ENCODE peak calls at places on chromosomes 5 and 9, in six cellular contexts. H, O, B, X, Z and W are unnamed samples.

GRCh38 chr5:83473344-83474169 is 2.0 kb downstream of the VCAN start:
- DNase-seq in H (peak; percentile 96), Z (peak; percentile 89), O (peak; percentile 58), X (peak; percentile 93), B (peak; percentile 79), W (peak; percentile 57)

GRCh38 chr9:121944741-121945191 is 148.3 kb downstream of the TTLL11 start:
- DNase-seq in Z (no peak), X (no peak), B (no peak), H (no peak), O (no peak), W (no peak)

GRCh38 chr5:54646285-54647101 is 128.9 kb downstream of the SNX18 start:
- DNase-seq in H (peak; percentile 60), Z (peak; percentile 92), O (peak; percentile 78), X (peak; percentile 86), B (peak; percentile 42), W (peak; percentile 80)

GRCh38 chr9:105401651-105402050 is 46.2 kb upstream of the FSD1L start:
- DNase-seq in B (no peak), Z (no peak), X (no peak), H (no peak), O (no peak), W (no peak)

GRCh38 chr9:106287108-106287631 is 575.8 kb upstream of the ZNF462 start:
- DNase-seq in H (peak; percentile 54), O (peak; percentile 30), Z (no peak), B (no peak), X (no peak), W (peak; percentile 2)

GRCh38 chr9:3436629-3437028 is 89.2 kb downstream of the RFX3 start:
- DNase-seq in X (no peak), O (no peak), Z (no peak), B (no peak), H (no peak), W (no peak)

GRCh38 chr9:130659699-130660248 is 4.6 kb upstream of the PRDM12 start:
- DNase-seq in B (no peak), Z (peak; percentile 52), X (no peak), H (no peak), O (no peak), W (no peak)

GRCh38 chr9:129178983-129179382 is 922 bp upstream of the IER5L start:
- DNase-seq in H (no peak), Z (no peak), O (peak; percentile 62), X (no peak), B (no peak), W (no peak)

GRCh38 chr5:176391479-176391878 is 2.9 kb downstream of the HIGD2A start:
- DNase-seq in B (no peak), H (no peak), X (no peak), Z (no peak), O (no peak), W (no peak)

GRCh38 chr5:1745806-1746370 is 53.7 kb downstream of the MRPL36 start:
- DNase-seq in B (peak; percentile 1), O (no peak), H (no peak), Z (peak; percentile 40), X (peak; percentile 61), W (no peak)

GRCh38 chr9:25453876-25454275 is 224.4 kb downstream of the TUSC1 start:
- DNase-seq in B (no peak), X (no peak), Z (no peak), H (no peak), O (no peak), W (no peak)

GRCh38 chr5:159003045-159004030 is 96.4 kb downstream of the EBF1 start:
- DNase-seq in Z (no peak), B (no peak), O (no peak), H (no peak), X (no peak), W (no peak)

GRCh38 chr5:173688708-173689107 is 72.3 kb upstream of the BOD1 start:
- DNase-seq in B (peak; percentile 41), Z (no peak), X (no peak), H (no peak), O (no peak), W (peak; percentile 51)

GRCh38 chr5:180180846-180181245 is 28.2 kb downstream of the RASGEF1C start:
- DNase-seq in O (no peak), B (no peak), H (no peak), X (peak; percentile 68), Z (no peak), W (no peak)

GRCh38 chr5:18202147-18202546 is 567.9 kb downstream of the TAF11L14 start:
- DNase-seq in O (no peak), Z (no peak), H (no peak), B (no peak), X (no peak), W (no peak)

GRCh38 chr5:176559683-176560082 is 10.5 kb downstream of the CDHR2 start:
- DNase-seq in Z (no peak), O (no peak), H (no peak), X (no peak), B (no peak), W (no peak)

GRCh38 chr5:82414043-82414393 is 135.9 kb upstream of the RPS23 start:
- DNase-seq in B (no peak), Z (no peak), O (no peak), X (no peak), H (no peak), W (no peak)

GRCh38 chr5:33933723-33934544 is 2.3 kb upstream of the RXFP3 start:
- DNase-seq in O (no peak), Z (no peak), B (no peak), H (no peak), X (no peak), W (no peak)

GRCh38 chr9:26809795-26810194 is 82.8 kb downstream of the CAAP1 start:
- DNase-seq in O (no peak), B (no peak), H (no peak), X (no peak), Z (no peak), W (no peak)

GRCh38 chr5:149800563-149801103 is 70.5 kb downstream of the PPARGC1B start:
- DNase-seq in O (no peak), Z (no peak), H (no peak), X (no peak), B (no peak), W (no peak)

GRCh38 chr5:38467353-38468040 is 88.9 kb downstream of the LIFR start:
- DNase-seq in X (no peak), O (peak; percentile 87), H (peak; percentile 80), Z (peak; percentile 77), B (no peak), W (peak; percentile 60)

GRCh38 chr5:6766558-6767191 is 53.4 kb downstream of the TENT4A start:
- DNase-seq in H (peak; percentile 83), X (peak; percentile 90), Z (peak; percentile 92), O (peak; percentile 49), B (peak; percentile 82), W (peak; percentile 95)

GRCh38 chr5:36027066-36027465 is 35.9 kb upstream of the UGT3A1 start:
- DNase-seq in O (no peak), Z (no peak), X (no peak), H (no peak), B (no peak), W (no peak)

GRCh38 chr5:36031223-36031622 is 35.5 kb downstream of the UGT3A2 start:
- DNase-seq in O (no peak), H (no peak), B (no peak), X (no peak), Z (no peak), W (no peak)

GRCh38 chr5:36027711-36028110 is 36.5 kb upstream of the UGT3A1 start:
- DNase-seq in H (no peak), X (no peak), O (no peak), B (no peak), Z (no peak), W (no peak)

GRCh38 chr5:36028816-36029465 is 37.7 kb downstream of the UGT3A2 start:
- DNase-seq in B (no peak), X (no peak), Z (no peak), H (no peak), O (no peak), W (no peak)

DNA sequence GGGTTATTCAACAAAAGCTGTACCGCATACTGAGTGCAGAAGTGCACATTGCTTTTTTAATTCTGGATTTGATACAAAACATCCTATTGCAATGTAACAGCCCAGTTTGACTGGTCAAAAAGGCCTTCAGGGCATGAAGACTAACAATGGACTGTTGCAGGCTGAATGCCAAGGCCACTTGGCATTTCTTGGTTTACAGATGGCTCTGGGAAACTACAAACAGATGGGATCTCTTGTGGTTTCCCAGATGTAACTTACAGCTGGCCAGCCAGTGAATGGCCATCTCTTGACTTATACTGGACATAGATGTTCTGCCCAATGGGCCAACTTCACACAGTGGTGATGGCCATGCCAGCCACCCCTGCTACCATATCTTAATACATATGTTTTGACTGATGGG is 36.8 kb downstream of the UGT3A2 start:
- DNase-seq in B (no peak), X (no peak), H (peak; percentile 35), O (no peak), Z (no peak), W (peak; percentile 18)
- H3K9me3 ChIP-seq in B (no peaks in the 10 kb centered on the region), X (no peaks in the 10 kb centered on the region), H (no peaks in the 10 kb centered on the region), O (no peaks in the 10 kb centered on the region), Z (peaks cover 4% of the 10 kb centered on the region), W (no peaks in the 10 kb centered on the region)

DNA sequence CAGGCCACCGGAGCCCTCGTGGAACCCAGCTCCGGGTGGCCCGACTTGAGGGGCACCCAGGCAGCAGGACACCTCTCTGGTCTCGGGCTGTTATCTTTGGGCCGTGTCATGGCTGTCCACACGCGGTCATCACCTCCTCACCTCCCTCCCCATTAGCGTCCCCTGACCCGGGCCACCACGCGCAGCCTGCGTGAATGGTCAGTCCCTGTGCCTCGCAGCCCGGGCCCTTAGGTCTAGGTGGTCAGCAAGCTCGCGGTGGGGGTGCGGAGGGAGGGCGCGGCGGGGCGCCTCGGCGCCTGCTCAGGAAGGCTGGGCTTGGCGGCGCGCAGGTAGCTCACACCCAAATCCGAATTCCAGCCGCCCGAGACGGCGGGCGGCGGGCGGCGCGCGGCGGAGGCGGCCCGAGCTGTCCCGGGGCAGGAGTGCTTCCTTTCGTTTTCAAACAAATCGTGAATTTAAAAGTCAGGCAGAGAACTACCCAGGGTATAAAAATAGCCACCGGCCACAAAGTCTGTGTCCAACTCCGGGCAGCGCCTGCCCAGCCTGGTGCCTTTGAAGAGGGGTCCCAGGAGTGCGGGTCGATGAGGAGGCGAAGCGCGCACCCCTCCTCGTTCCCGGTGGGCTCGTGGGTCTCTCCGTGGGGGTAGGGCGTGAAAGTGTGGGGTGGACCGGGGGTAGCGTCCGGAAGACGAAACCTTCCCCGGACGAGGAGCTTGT is 1.0 kb upstream of the RXRA start:
- DNase-seq in Z (peak; percentile 81), H (peak; percentile 58), O (peak; percentile 71), B (peak; percentile 61), X (no peak), W (peak; percentile 84)
- TF ChIP-seq POLR2A in Z (no peak), H (no peak), O (no peak), B (peak; percentile 60), X (no peak), W (peak; percentile 52)

GRCh38 chr5:142339781-142340180 is 15.0 kb upstream of the SPRY4 start:
- DNase-seq in O (no peak), H (no peak), B (no peak), X (no peak), Z (no peak), W (no peak)
- H3K9me3 ChIP-seq in O (no peaks in the 10 kb centered on the region), H (no peaks in the 10 kb centered on the region), B (no peaks in the 10 kb centered on the region), X (peaks cover 9% of the 10 kb centered on the region), Z (peaks cover 10% of the 10 kb centered on the region), W (no peaks in the 10 kb centered on the region)

GRCh38 chr5:143931986-143932385 is 120.0 kb downstream of the HMHB1 start:
- DNase-seq in O (no peak), Z (no peak), B (no peak), X (no peak), H (no peak), W (no peak)
- TF ChIP-seq POLR2A in O (no peak), Z (no peak), B (no peak), X (no peak), H (no peak), W (no peak)

GRCh38 chr9:40909821-40910220 is 218.7 kb downstream of the FOXD4L6 start:
- DNase-seq in O (no peak), H (no peak), Z (no peak), X (no peak), B (no peak), W (no peak)
- H3K9me3 ChIP-seq in O (peaks cover 7% of the 10 kb centered on the region), H (no peaks in the 10 kb centered on the region), Z (peaks cover 100% of the 10 kb centered on the region), X (peaks cover 97% of the 10 kb centered on the region), B (no peaks in the 10 kb centered on the region), W (peaks cover 6% of the 10 kb centered on the region)

GRCh38 chr5:111757582-111758283 is 739 bp upstream of the NREP start:
- DNase-seq in B (peak; percentile 96), X (peak; percentile 94), Z (peak; percentile 98), O (peak; percentile 94), H (peak; percentile 93), W (peak; percentile 92)
- TF ChIP-seq POLR2A in B (peak; percentile 72), X (no peak), Z (no peak), O (peak; percentile 2), H (no peak), W (peak; percentile 69)